ENCODE peak calls at places on chromosomes 2 and 18, in eight cellular contexts. One of them, this sample, is unnamed.

GRCh38 chr2:36356990-36357505 is 1.5 kb downstream of the CRIM1 start:
- DNase-seq in NCI-H1092: no peak
- DNase-seq in ACHN: peak; percentile 56
- DNase-seq in HCEC 1CT: no peak
- DNase-seq in C1 segment of cervical spinal cord: no peak
- DNase-seq in activated T-helper 1 cell treated with Interleukin-2 at 50 U/mL for 16 hours: no peak
- DNase-seq in substantia nigra: no peak
- DNase-seq in heart right ventricle: peak; percentile 19
- DNase-seq in this sample: no peak

GRCh38 chr2:135997380-135997779 is 12.0 kb upstream of the DARS1 start:
- DNase-seq in NCI-H1092: peak; percentile 36
- DNase-seq in ACHN: peak; percentile 65
- DNase-seq in HCEC 1CT: no peak
- DNase-seq in C1 segment of cervical spinal cord: no peak
- DNase-seq in activated T-helper 1 cell treated with Interleukin-2 at 50 U/mL for 16 hours: no peak
- DNase-seq in substantia nigra: no peak
- DNase-seq in heart right ventricle: no peak
- DNase-seq in this sample: no peak

GRCh38 chr18:10037181-10037580 is 123.4 kb downstream of the VAPA start:
- DNase-seq in NCI-H1092: no peak
- DNase-seq in ACHN: no peak
- DNase-seq in HCEC 1CT: no peak
- DNase-seq in C1 segment of cervical spinal cord: no peak
- DNase-seq in activated T-helper 1 cell treated with Interleukin-2 at 50 U/mL for 16 hours: no peak
- DNase-seq in substantia nigra: no peak
- DNase-seq in heart right ventricle: no peak
- DNase-seq in this sample: no peak

GRCh38 chr2:236919209-236919608 is 166.5 kb upstream of the COPS8 start:
- DNase-seq in NCI-H1092: no peak
- DNase-seq in ACHN: no peak
- DNase-seq in HCEC 1CT: peak; percentile 67
- DNase-seq in C1 segment of cervical spinal cord: no peak
- DNase-seq in activated T-helper 1 cell treated with Interleukin-2 at 50 U/mL for 16 hours: no peak
- DNase-seq in substantia nigra: no peak
- DNase-seq in heart right ventricle: no peak
- DNase-seq in this sample: no peak

GRCh38 chr2:170850251-170850650 is 33.6 kb downstream of the GAD1 start:
- DNase-seq in NCI-H1092: no peak
- DNase-seq in ACHN: no peak
- DNase-seq in HCEC 1CT: no peak
- DNase-seq in C1 segment of cervical spinal cord: no peak
- DNase-seq in activated T-helper 1 cell treated with Interleukin-2 at 50 U/mL for 16 hours: no peak
- DNase-seq in substantia nigra: no peak
- DNase-seq in heart right ventricle: no peak
- DNase-seq in this sample: no peak

GRCh38 chr2:165256618-165257017 is 17.4 kb downstream of the SCN2A start:
- DNase-seq in NCI-H1092: no peak
- DNase-seq in ACHN: no peak
- DNase-seq in HCEC 1CT: no peak
- DNase-seq in C1 segment of cervical spinal cord: no peak
- DNase-seq in activated T-helper 1 cell treated with Interleukin-2 at 50 U/mL for 16 hours: no peak
- DNase-seq in substantia nigra: no peak
- DNase-seq in heart right ventricle: no peak
- DNase-seq in this sample: no peak

GRCh38 chr2:190181066-190181681 is 118.6 kb upstream of the MSTN start:
- DNase-seq in NCI-H1092: no peak
- DNase-seq in ACHN: no peak
- DNase-seq in HCEC 1CT: no peak
- DNase-seq in C1 segment of cervical spinal cord: no peak
- DNase-seq in activated T-helper 1 cell treated with Interleukin-2 at 50 U/mL for 16 hours: no peak
- DNase-seq in substantia nigra: peak; percentile 51
- DNase-seq in heart right ventricle: no peak
- DNase-seq in this sample: no peak

GRCh38 chr2:134774786-134775641 is 56.2 kb upstream of the TMEM163 start:
- DNase-seq in NCI-H1092: no peak
- DNase-seq in ACHN: no peak
- DNase-seq in HCEC 1CT: peak; percentile 25
- DNase-seq in C1 segment of cervical spinal cord: no peak
- DNase-seq in activated T-helper 1 cell treated with Interleukin-2 at 50 U/mL for 16 hours: no peak
- DNase-seq in substantia nigra: no peak
- DNase-seq in heart right ventricle: no peak
- DNase-seq in this sample: peak; percentile 36

GRCh38 chr18:70292628-70293027 is 3.8 kb downstream of the SOCS6 start:
- DNase-seq in NCI-H1092: no peak
- DNase-seq in ACHN: no peak
- DNase-seq in HCEC 1CT: no peak
- DNase-seq in C1 segment of cervical spinal cord: no peak
- DNase-seq in activated T-helper 1 cell treated with Interleukin-2 at 50 U/mL for 16 hours: no peak
- DNase-seq in substantia nigra: no peak
- DNase-seq in heart right ventricle: no peak
- DNase-seq in this sample: no peak

GRCh38 chr2:150557020-150557644 is 69.7 kb upstream of the RND3 start:
- DNase-seq in NCI-H1092: no peak
- DNase-seq in ACHN: no peak
- DNase-seq in HCEC 1CT: no peak
- DNase-seq in C1 segment of cervical spinal cord: no peak
- DNase-seq in activated T-helper 1 cell treated with Interleukin-2 at 50 U/mL for 16 hours: no peak
- DNase-seq in substantia nigra: no peak
- DNase-seq in heart right ventricle: no peak
- DNase-seq in this sample: no peak

GRCh38 chr2:239079671-239080294 is 231.9 kb downstream of the TWIST2 start:
- DNase-seq in NCI-H1092: no peak
- DNase-seq in ACHN: no peak
- DNase-seq in HCEC 1CT: no peak
- DNase-seq in C1 segment of cervical spinal cord: no peak
- DNase-seq in activated T-helper 1 cell treated with Interleukin-2 at 50 U/mL for 16 hours: no peak
- DNase-seq in substantia nigra: no peak
- DNase-seq in heart right ventricle: no peak
- DNase-seq in this sample: no peak

GRCh38 chr2:197911667-197912066 is 107.3 kb downstream of the PLCL1 start:
- DNase-seq in NCI-H1092: no peak
- DNase-seq in ACHN: peak; percentile 18
- DNase-seq in HCEC 1CT: no peak
- DNase-seq in C1 segment of cervical spinal cord: no peak
- DNase-seq in activated T-helper 1 cell treated with Interleukin-2 at 50 U/mL for 16 hours: no peak
- DNase-seq in substantia nigra: no peak
- DNase-seq in heart right ventricle: no peak
- DNase-seq in this sample: no peak

GRCh38 chr2:233350708-233351107 is 3.6 kb upstream of the DGKD start:
- DNase-seq in NCI-H1092: no peak
- DNase-seq in ACHN: peak; percentile 97
- DNase-seq in HCEC 1CT: peak; percentile 83
- DNase-seq in C1 segment of cervical spinal cord: no peak
- DNase-seq in activated T-helper 1 cell treated with Interleukin-2 at 50 U/mL for 16 hours: peak; percentile 15
- DNase-seq in substantia nigra: no peak
- DNase-seq in heart right ventricle: no peak
- DNase-seq in this sample: peak; percentile 26

GRCh38 chr2:109601693-109602250 is 12.0 kb downstream of the SEPTIN10 start:
- DNase-seq in NCI-H1092: no peak
- DNase-seq in ACHN: no peak
- DNase-seq in HCEC 1CT: no peak
- DNase-seq in C1 segment of cervical spinal cord: no peak
- DNase-seq in activated T-helper 1 cell treated with Interleukin-2 at 50 U/mL for 16 hours: no peak
- DNase-seq in substantia nigra: no peak
- DNase-seq in heart right ventricle: no peak
- DNase-seq in this sample: no peak

GRCh38 chr2:62216616-62217015 is 20.7 kb downstream of the B3GNT2 start:
- DNase-seq in NCI-H1092: no peak
- DNase-seq in ACHN: peak; percentile 16
- DNase-seq in HCEC 1CT: peak; percentile 89
- DNase-seq in C1 segment of cervical spinal cord: no peak
- DNase-seq in activated T-helper 1 cell treated with Interleukin-2 at 50 U/mL for 16 hours: no peak
- DNase-seq in substantia nigra: no peak
- DNase-seq in heart right ventricle: no peak
- DNase-seq in this sample: no peak

GRCh38 chr18:43936176-43936575 is 658.9 kb upstream of the SYT4 start:
- DNase-seq in NCI-H1092: no peak
- DNase-seq in ACHN: no peak
- DNase-seq in HCEC 1CT: no peak
- DNase-seq in C1 segment of cervical spinal cord: no peak
- DNase-seq in activated T-helper 1 cell treated with Interleukin-2 at 50 U/mL for 16 hours: no peak
- DNase-seq in substantia nigra: no peak
- DNase-seq in heart right ventricle: no peak
- DNase-seq in this sample: no peak

GRCh38 chr18:56021136-56021813 is 433.3 kb upstream of the TCF4 start:
- DNase-seq in NCI-H1092: no peak
- DNase-seq in ACHN: no peak
- DNase-seq in HCEC 1CT: peak; percentile 9
- DNase-seq in C1 segment of cervical spinal cord: no peak
- DNase-seq in activated T-helper 1 cell treated with Interleukin-2 at 50 U/mL for 16 hours: no peak
- DNase-seq in substantia nigra: no peak
- DNase-seq in heart right ventricle: no peak
- DNase-seq in this sample: peak; percentile 24

GRCh38 chr2:147696426-147696825 is 148.4 kb upstream of the ACVR2A start:
- DNase-seq in NCI-H1092: no peak
- DNase-seq in ACHN: no peak
- DNase-seq in HCEC 1CT: no peak
- DNase-seq in C1 segment of cervical spinal cord: no peak
- DNase-seq in activated T-helper 1 cell treated with Interleukin-2 at 50 U/mL for 16 hours: no peak
- DNase-seq in substantia nigra: no peak
- DNase-seq in heart right ventricle: no peak
- DNase-seq in this sample: no peak

GRCh38 chr2:157185828-157186227 is 71.7 kb upstream of the GALNT5 start:
- DNase-seq in NCI-H1092: no peak
- DNase-seq in ACHN: no peak
- DNase-seq in HCEC 1CT: peak; percentile 43
- DNase-seq in C1 segment of cervical spinal cord: no peak
- DNase-seq in activated T-helper 1 cell treated with Interleukin-2 at 50 U/mL for 16 hours: no peak
- DNase-seq in substantia nigra: no peak
- DNase-seq in heart right ventricle: no peak
- DNase-seq in this sample: no peak

GRCh38 chr2:65071499-65072180 is 15.4 kb downstream of the CEP68 start:
- DNase-seq in NCI-H1092: no peak
- DNase-seq in ACHN: no peak
- DNase-seq in HCEC 1CT: no peak
- DNase-seq in C1 segment of cervical spinal cord: no peak
- DNase-seq in activated T-helper 1 cell treated with Interleukin-2 at 50 U/mL for 16 hours: no peak
- DNase-seq in substantia nigra: no peak
- DNase-seq in heart right ventricle: peak; percentile 44
- DNase-seq in this sample: no peak

GRCh38 chr2:238589591-238590460 is 163.1 kb downstream of the ASB1 start:
- DNase-seq in NCI-H1092: no peak
- DNase-seq in ACHN: no peak
- DNase-seq in HCEC 1CT: no peak
- DNase-seq in C1 segment of cervical spinal cord: no peak
- DNase-seq in activated T-helper 1 cell treated with Interleukin-2 at 50 U/mL for 16 hours: no peak
- DNase-seq in substantia nigra: no peak
- DNase-seq in heart right ventricle: no peak
- DNase-seq in this sample: no peak

GRCh38 chr2:118046628-118047210 is 32.8 kb upstream of the CCDC93 start:
- DNase-seq in NCI-H1092: no peak
- DNase-seq in ACHN: peak; percentile 57
- DNase-seq in HCEC 1CT: peak; percentile 48
- DNase-seq in C1 segment of cervical spinal cord: no peak
- DNase-seq in activated T-helper 1 cell treated with Interleukin-2 at 50 U/mL for 16 hours: no peak
- DNase-seq in substantia nigra: no peak
- DNase-seq in heart right ventricle: no peak
- DNase-seq in this sample: no peak

GRCh38 chr18:74005320-74006110 is 142.1 kb downstream of the FBXO15 start:
- DNase-seq in NCI-H1092: no peak
- DNase-seq in ACHN: no peak
- DNase-seq in HCEC 1CT: no peak
- DNase-seq in C1 segment of cervical spinal cord: no peak
- DNase-seq in activated T-helper 1 cell treated with Interleukin-2 at 50 U/mL for 16 hours: no peak
- DNase-seq in substantia nigra: no peak
- DNase-seq in heart right ventricle: no peak
- DNase-seq in this sample: no peak

GRCh38 chr18:51651761-51652160 is 454.3 kb upstream of the MEX3C start:
- DNase-seq in NCI-H1092: no peak
- DNase-seq in ACHN: no peak
- DNase-seq in HCEC 1CT: no peak
- DNase-seq in C1 segment of cervical spinal cord: no peak
- DNase-seq in activated T-helper 1 cell treated with Interleukin-2 at 50 U/mL for 16 hours: no peak
- DNase-seq in substantia nigra: no peak
- DNase-seq in heart right ventricle: no peak
- DNase-seq in this sample: no peak

GRCh38 chr18:40313030-40313642 is 1641.9 kb upstream of the PIK3C3 start:
- DNase-seq in NCI-H1092: no peak
- DNase-seq in ACHN: no peak
- DNase-seq in HCEC 1CT: no peak
- DNase-seq in C1 segment of cervical spinal cord: no peak
- DNase-seq in activated T-helper 1 cell treated with Interleukin-2 at 50 U/mL for 16 hours: no peak
- DNase-seq in substantia nigra: no peak
- DNase-seq in heart right ventricle: no peak
- DNase-seq in this sample: no peak

GRCh38 chr2:227349989-227350648 is 25.1 kb downstream of the MFF start:
- DNase-seq in NCI-H1092: no peak
- DNase-seq in ACHN: no peak
- DNase-seq in HCEC 1CT: no peak
- DNase-seq in C1 segment of cervical spinal cord: no peak
- DNase-seq in activated T-helper 1 cell treated with Interleukin-2 at 50 U/mL for 16 hours: no peak
- DNase-seq in substantia nigra: no peak
- DNase-seq in heart right ventricle: no peak
- DNase-seq in this sample: no peak

GRCh38 chr2:70820499-70820898 is at the start of gene CLEC4F:
- DNase-seq in NCI-H1092: no peak
- DNase-seq in ACHN: no peak
- DNase-seq in HCEC 1CT: no peak
- DNase-seq in C1 segment of cervical spinal cord: no peak
- DNase-seq in activated T-helper 1 cell treated with Interleukin-2 at 50 U/mL for 16 hours: no peak
- DNase-seq in substantia nigra: no peak
- DNase-seq in heart right ventricle: no peak
- DNase-seq in this sample: no peak

This sample was measured in HS-27A.